ENCODE peak calls at places on chromosomes 13 and 19, in eight cellular contexts. G is non-pigmented ciliary epithelial cell; P is EH; J is BE2C; X is H4; U is heart left ventricle; S is central memory CD4-positive, alpha-beta T cell; M is anterior cingulate cortex. Y is an unnamed sample.

GRCh38 chr19:35963514-35963913 is 27.3 kb downstream of the LRFN3 start:
- DNase-seq in J (no peak), X (no peak), U (no peak), M (no peak), S (peak), G (peak), P (peak), Y (peak)

GRCh38 chr19:9847087-9847671 is 12.1 kb downstream of the PIN1 start:
- DNase-seq in P (peak), M (peak), U (no peak), S (no peak), J (peak), X (peak), G (peak), Y (peak)

GRCh38 chr13:70339738-70340137 is 231.5 kb upstream of the KLHL1 start:
- DNase-seq in X (peak), S (no peak), G (no peak), U (no peak), J (peak), P (no peak), M (no peak), Y (peak)

GRCh38 chr19:32416749-32417469 is 11.3 kb downstream of the DPY19L3 start:
- DNase-seq in U (no peak), G (no peak), P (peak), S (no peak), J (no peak), M (no peak), X (no peak), Y (peak)

GRCh38 chr13:105333416-105333815 is 1202.0 kb downstream of the EFNB2 start:
- DNase-seq in P (peak), S (no peak), U (no peak), M (no peak), X (no peak), J (no peak), G (no peak), Y (no peak)

GRCh38 chr19:55408320-55408836 is 790 bp upstream of the UBE2S start:
- DNase-seq in U (no peak), X (no peak), J (no peak), P (no peak), S (no peak), M (no peak), G (no peak), Y (no peak)

GRCh38 chr13:98143157-98143553 is 261 bp downstream of the FARP1 start:
- DNase-seq in S (no peak), G (no peak), J (no peak), U (peak), M (no peak), P (no peak), X (no peak), Y (no peak)

GRCh38 chr13:110582421-110582954 is 21.0 kb upstream of the RAB20 start:
- DNase-seq in X (no peak), P (no peak), U (no peak), J (no peak), S (no peak), G (no peak), M (no peak), Y (no peak)

GRCh38 chr19:51479531-51480331 is 1.4 kb downstream of the CEACAM18 start:
- DNase-seq in G (no peak), J (no peak), U (no peak), X (no peak), P (no peak), S (no peak), M (no peak), Y (no peak)

GRCh38 chr13:106274551-106275208 is 260.8 kb downstream of the EFNB2 start:
- DNase-seq in M (no peak), P (peak), U (no peak), G (no peak), J (no peak), S (no peak), X (no peak), Y (no peak)

GRCh38 chr19:49344516-49345423 is 9.6 kb downstream of the CD37 start:
- DNase-seq in P (no peak), U (no peak), J (no peak), X (no peak), S (no peak), M (no peak), G (no peak), Y (peak)

GRCh38 chr13:94759120-94759728 is 46.9 kb upstream of the SOX21 start:
- DNase-seq in S (no peak), P (no peak), U (no peak), X (no peak), J (no peak), G (no peak), M (no peak), Y (no peak)

GRCh38 chr19:1862068-1862423 is 1.3 kb downstream of the KLF16 start:
- DNase-seq in M (no peak), U (no peak), S (no peak), X (no peak), G (no peak), P (no peak), J (no peak), Y (no peak)

GRCh38 chr19:17103177-17103576 is 27.6 kb downstream of the MYO9B start:
- DNase-seq in J (no peak), X (peak), M (no peak), P (peak), U (no peak), S (no peak), G (no peak), Y (peak)

GRCh38 chr13:34156841-34157365 is 339.0 kb downstream of the RFC3 start:
- DNase-seq in P (peak), J (peak), S (no peak), U (peak), X (peak), M (peak), G (peak), Y (peak)

GRCh38 chr19:15583346-15583745 is 31.7 kb upstream of the CYP4F8 start:
- DNase-seq in G (no peak), S (no peak), X (no peak), M (no peak), U (no peak), J (no peak), P (no peak), Y (no peak)